ENCODE peak calls at places on chromosomes 1 and 21, in ten cellular contexts. T is AG04450; U is aorta; L is H9; G is CD4-positive, CD25-positive, alpha-beta regulatory T cell; O is A549; K is CD8-positive, alpha-beta T cell; Q is body of pancreas; D is transverse colon; A is caudate nucleus. P is an unnamed sample.

GRCh38 chr1:182110635-182111034 is 49.1 kb upstream of the ZNF648 start:
- DNase-seq in D (no peak), K (no peak), G (no peak), T (no peak), L (no peak), Q (no peak), O (no peak), A (no peak), U (no peak), P (no peak)

GRCh38 chr1:32339363-32339978 is 3.4 kb upstream of the MARCKSL1 start:
- DNase-seq in G (no peak), K (no peak), U (no peak), D (no peak), T (no peak), O (no peak), L (no peak), A (no peak), Q (no peak), P (no peak)

GRCh38 chr21:25361097-25361496 is 246.2 kb downstream of the MRPL39 start:
- DNase-seq in K (no peak), U (no peak), L (no peak), A (no peak), Q (no peak), T (no peak), D (no peak), G (no peak), O (no peak), P (no peak)

GRCh38 chr1:186500804-186501203 is 39.9 kb upstream of the PDC start:
- DNase-seq in O (no peak), U (no peak), T (no peak), D (no peak), A (no peak), G (no peak), K (no peak), L (no peak), Q (no peak), P (no peak)

GRCh38 chr1:33045246-33045645 is 8.6 kb upstream of the AK2 start:
- DNase-seq in O (no peak), D (peak; percentile 64), U (no peak), T (no peak), A (no peak), Q (peak; percentile 53), L (peak; percentile 36), G (no peak), K (no peak), P (no peak)

GRCh38 chr1:114342376-114342775 is 168.6 kb downstream of the TRIM33 start:
- DNase-seq in Q (no peak), O (no peak), K (peak; percentile 23), L (no peak), U (no peak), T (no peak), D (peak; percentile 43), G (peak; percentile 54), A (no peak), P (no peak)

GRCh38 chr1:29628190-29628589 is 391.9 kb downstream of the PTPRU start:
- DNase-seq in G (no peak), Q (no peak), U (no peak), L (no peak), A (no peak), K (no peak), D (no peak), O (no peak), T (no peak), P (no peak)

GRCh38 chr1:203638914-203639313 is 12.3 kb downstream of the ATP2B4 start:
- DNase-seq in T (no peak), D (no peak), Q (no peak), O (no peak), K (no peak), U (no peak), L (no peak), A (no peak), G (no peak), P (peak; percentile 63)

GRCh38 chr1:156659994-156660751 is 17.0 kb downstream of the NES start:
- DNase-seq in L (peak; percentile 98), O (peak; percentile 98), A (peak; percentile 88), Q (peak; percentile 93), K (peak; percentile 74), G (peak; percentile 84), U (peak; percentile 100), D (peak; percentile 94), T (peak; percentile 97), P (peak; percentile 98)

GRCh38 chr21:26587621-26588260 is 14.7 kb upstream of the CYYR1 start:
- DNase-seq in U (no peak), D (no peak), L (no peak), O (peak; percentile 31), G (no peak), T (no peak), A (no peak), Q (no peak), K (no peak), P (no peak)

GRCh38 chr1:2644591-2645101 is 11.8 kb upstream of the MMEL1 start:
- DNase-seq in L (no peak), T (no peak), U (peak; percentile 55), G (no peak), A (no peak), Q (no peak), K (no peak), O (no peak), D (no peak), P (no peak)

GRCh38 chr1:163565171-163565570 is 243.4 kb downstream of the NUF2 start:
- DNase-seq in A (no peak), O (no peak), K (no peak), Q (no peak), T (no peak), G (no peak), L (no peak), D (no peak), U (no peak), P (no peak)

GRCh38 chr21:44914176-44914874 is 6.4 kb downstream of the ITGB2 start:
- DNase-seq in U (no peak), O (no peak), D (peak; percentile 51), A (no peak), L (no peak), Q (no peak), K (peak; percentile 49), T (no peak), G (peak; percentile 64), P (no peak)

GRCh38 chr1:240672132-240672811 is 60.3 kb upstream of the GREM2 start:
- DNase-seq in T (peak; percentile 26), D (no peak), L (no peak), O (no peak), K (no peak), Q (no peak), U (no peak), G (no peak), A (no peak), P (no peak)

GRCh38 chr1:202164271-202165037 is 4.1 kb upstream of the PTPN7 start:
- DNase-seq in G (peak; percentile 87), T (no peak), U (no peak), L (no peak), Q (no peak), K (peak; percentile 68), O (no peak), D (peak; percentile 51), A (no peak), P (no peak)

GRCh38 chr1:202161151-202162048 is 998 bp upstream of the PTPN7 start:
- DNase-seq in Q (no peak), U (no peak), L (peak; percentile 30), D (no peak), G (no peak), K (no peak), T (no peak), O (no peak), A (peak; percentile 14), P (no peak)

GRCh38 chr1:202163281-202164270 is 3.2 kb upstream of the PTPN7 start:
- DNase-seq in L (no peak), G (no peak), T (no peak), D (no peak), U (no peak), Q (no peak), O (no peak), A (no peak), K (no peak), P (no peak)

GRCh38 chr1:202162049-202162417 is 1.6 kb upstream of the PTPN7 start:
- DNase-seq in D (peak; percentile 32), A (no peak), U (no peak), K (no peak), L (no peak), T (no peak), O (no peak), Q (no peak), G (peak; percentile 22), P (no peak)

GRCh38 chr1:202162418-202163280 is 2.2 kb upstream of the PTPN7 start:
- DNase-seq in L (peak; percentile 27), K (no peak), Q (no peak), U (no peak), T (no peak), O (no peak), G (peak; percentile 38), A (no peak), D (no peak), P (no peak)
- H3K27ac ChIP-seq in L (no peak overlapping the region), K (no peak overlapping the region), Q (no peak overlapping the region), U (no peak overlapping the region), T (no peak overlapping the region), O (no peak overlapping the region), G (peak overlapping the region; percentile 93), A (peak overlapping the region; percentile 8), D (peak overlapping the region; percentile 36), P (no peak overlapping the region)

GRCh38 chr21:41816583-41817165 is 49.8 kb upstream of the RIPK4 start:
- DNase-seq in U (peak; percentile 85), K (peak; percentile 45), G (peak; percentile 50), Q (peak; percentile 78), T (no peak), D (peak; percentile 75), A (peak; percentile 31), O (peak; percentile 19), L (peak; percentile 74), P (peak; percentile 82)
- H3K27ac ChIP-seq in U (no peak overlapping the region), K (no peak overlapping the region), G (no peak overlapping the region), Q (no peak overlapping the region), T (no peak overlapping the region), D (no peak overlapping the region), A (no peak overlapping the region), O (no peak overlapping the region), L (no peak overlapping the region), P (no peak overlapping the region)

GRCh38 chr1:219066631-219067349 is 106.9 kb upstream of the LYPLAL1 start:
- DNase-seq in L (no peak), K (no peak), G (no peak), O (peak; percentile 36), A (no peak), Q (no peak), U (no peak), T (no peak), D (no peak), P (no peak)
- H3K27ac ChIP-seq in L (no peak overlapping the region), K (no peak overlapping the region), G (no peak overlapping the region), O (peak overlapping the region; percentile 34), A (no peak overlapping the region), Q (no peak overlapping the region), U (peak overlapping the region; percentile 52), T (peak overlapping the region; percentile 54), D (no peak overlapping the region), P (peak overlapping the region; percentile 30)

DNA sequence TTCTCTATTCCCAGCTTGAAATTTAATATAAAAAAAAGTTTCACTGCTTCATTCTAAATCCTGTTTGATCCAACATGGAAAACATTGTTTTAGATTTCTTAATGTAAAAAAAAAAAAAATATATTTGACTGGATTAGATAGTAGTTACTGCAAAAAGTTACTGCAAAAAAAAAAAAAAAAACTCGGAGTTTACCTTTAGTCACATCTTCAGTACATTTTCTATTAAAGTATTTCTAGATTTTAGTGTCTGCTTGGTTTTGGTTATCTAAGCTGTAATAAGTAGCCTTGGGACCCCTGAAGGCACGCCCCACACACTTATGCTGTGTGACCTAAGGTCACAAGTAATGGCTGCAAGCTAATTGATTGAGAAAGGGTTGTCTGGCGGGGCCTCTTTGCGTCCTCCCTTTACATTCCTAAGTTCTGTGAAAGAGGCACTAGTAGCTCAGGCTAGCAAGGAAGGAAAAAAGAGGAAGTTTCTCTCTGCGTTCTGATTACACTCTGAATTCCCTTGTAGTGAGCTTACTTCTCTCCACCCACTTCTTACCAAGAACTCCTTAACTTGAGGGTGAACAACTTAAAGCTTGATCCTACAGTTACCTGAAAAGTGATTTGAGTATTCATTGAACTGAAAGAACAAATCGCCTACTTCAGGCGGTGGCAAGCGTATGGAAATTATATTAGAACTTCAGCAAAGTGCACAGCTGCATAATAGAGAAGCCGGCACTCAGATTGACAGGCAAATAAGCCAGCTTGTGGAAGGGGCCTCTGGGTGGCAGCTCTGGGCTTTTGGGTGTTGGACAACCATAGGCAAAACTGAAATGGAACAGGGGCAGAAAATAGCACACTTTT is 464.2 kb downstream of the USP25 start:
- DNase-seq in A (peak; percentile 53), G (no peak), D (peak; percentile 12), K (no peak), L (peak; percentile 39), T (peak; percentile 60), O (peak; percentile 4), Q (peak; percentile 43), U (no peak), P (peak; percentile 80)
- H3K27ac ChIP-seq in A (peak overlapping the region; percentile 90), G (no peak overlapping the region), D (peak overlapping the region; percentile 45), K (no peak overlapping the region), L (peak overlapping the region; percentile 11), T (peak overlapping the region; percentile 84), O (peak overlapping the region; percentile 86), Q (no peak overlapping the region), U (peak overlapping the region; percentile 73), P (peak overlapping the region; percentile 70)